ENCODE peak calls at places on chromosomes 13 and 19, in eight cellular contexts. One of them, this sample, is unnamed. For H3K36me3 and H3K4me1, the result is how much of the 10 kb centered on the place peaks cover.

GRCh38 chr13:91417660-91418325 is 19.4 kb downstream of the GPC5 start:
- DNase-seq in thoracic aorta: no peak
- DNase-seq in Panc1: no peak
- DNase-seq in naive thymus-derived CD4-positive, alpha-beta T cell: no peak
- DNase-seq in stomach: no peak
- DNase-seq in adrenal gland: no peak
- DNase-seq in Peyer's patch: no peak
- DNase-seq in astrocyte: no peak
- DNase-seq in this sample: no peak

GRCh38 chr19:9149976-9150375 is 9.8 kb downstream of the ZNF317 start:
- DNase-seq in thoracic aorta: no peak
- DNase-seq in stomach: no peak
- DNase-seq in adrenal gland: no peak
- DNase-seq in naive thymus-derived CD4-positive, alpha-beta T cell: no peak
- DNase-seq in astrocyte: no peak
- DNase-seq in Panc1: no peak
- DNase-seq in Peyer's patch: no peak
- DNase-seq in this sample: no peak

GRCh38 chr13:75792526-75793187 is 156.5 kb downstream of the LMO7 start:
- DNase-seq in naive thymus-derived CD4-positive, alpha-beta T cell: no peak
- DNase-seq in Peyer's patch: no peak
- DNase-seq in adrenal gland: no peak
- DNase-seq in Panc1: no peak
- DNase-seq in stomach: no peak
- DNase-seq in thoracic aorta: no peak
- DNase-seq in astrocyte: peak
- DNase-seq in this sample: no peak

GRCh38 chr19:35608250-35608649 is 4.3 kb upstream of the HAUS5 start:
- DNase-seq in adrenal gland: no peak
- DNase-seq in Peyer's patch: no peak
- DNase-seq in thoracic aorta: no peak
- DNase-seq in naive thymus-derived CD4-positive, alpha-beta T cell: no peak
- DNase-seq in stomach: no peak
- DNase-seq in astrocyte: no peak
- DNase-seq in Panc1: no peak
- DNase-seq in this sample: no peak

GRCh38 chr19:46371371-46371901 is 24.5 kb downstream of the PPP5C start:
- DNase-seq in astrocyte: no peak
- DNase-seq in Peyer's patch: no peak
- DNase-seq in Panc1: no peak
- DNase-seq in naive thymus-derived CD4-positive, alpha-beta T cell: no peak
- DNase-seq in thoracic aorta: no peak
- DNase-seq in stomach: no peak
- DNase-seq in adrenal gland: no peak
- DNase-seq in this sample: no peak

GRCh38 chr19:48302600-48302959 is 22.8 kb upstream of the EMP3 start:
- DNase-seq in Peyer's patch: no peak
- DNase-seq in thoracic aorta: no peak
- DNase-seq in Panc1: no peak
- DNase-seq in astrocyte: no peak
- DNase-seq in adrenal gland: no peak
- DNase-seq in naive thymus-derived CD4-positive, alpha-beta T cell: no peak
- DNase-seq in stomach: no peak
- DNase-seq in this sample: no peak

GRCh38 chr19:27652281-27652680 is 1560.7 kb downstream of the UQCRFS1 start:
- DNase-seq in astrocyte: no peak
- DNase-seq in Peyer's patch: no peak
- DNase-seq in naive thymus-derived CD4-positive, alpha-beta T cell: no peak
- DNase-seq in thoracic aorta: no peak
- DNase-seq in stomach: peak
- DNase-seq in adrenal gland: no peak
- DNase-seq in Panc1: no peak
- DNase-seq in this sample: no peak

GRCh38 chr19:5305163-5305562 is 35.4 kb downstream of the PTPRS start:
- DNase-seq in Panc1: no peak
- DNase-seq in naive thymus-derived CD4-positive, alpha-beta T cell: no peak
- DNase-seq in stomach: no peak
- DNase-seq in Peyer's patch: no peak
- DNase-seq in thoracic aorta: no peak
- DNase-seq in adrenal gland: no peak
- DNase-seq in astrocyte: no peak
- DNase-seq in this sample: no peak

GRCh38 chr19:49847731-49848696 is 2.9 kb upstream of the PTOV1 start:
- DNase-seq in adrenal gland: no peak
- DNase-seq in astrocyte: peak
- DNase-seq in Peyer's patch: no peak
- DNase-seq in Panc1: no peak
- DNase-seq in naive thymus-derived CD4-positive, alpha-beta T cell: no peak
- DNase-seq in stomach: no peak
- DNase-seq in thoracic aorta: no peak
- DNase-seq in this sample: no peak

GRCh38 chr19:46478356-46478986 is 7.1 kb upstream of the PNMA8A start:
- DNase-seq in Peyer's patch: no peak
- DNase-seq in stomach: no peak
- DNase-seq in astrocyte: peak
- DNase-seq in naive thymus-derived CD4-positive, alpha-beta T cell: no peak
- DNase-seq in thoracic aorta: no peak
- DNase-seq in adrenal gland: no peak
- DNase-seq in Panc1: no peak
- DNase-seq in this sample: no peak

GRCh38 chr13:74388626-74389025 is 254.4 kb upstream of the KLF12 start:
- DNase-seq in adrenal gland: no peak
- DNase-seq in naive thymus-derived CD4-positive, alpha-beta T cell: no peak
- DNase-seq in astrocyte: no peak
- DNase-seq in stomach: no peak
- DNase-seq in Peyer's patch: no peak
- DNase-seq in Panc1: no peak
- DNase-seq in thoracic aorta: no peak
- DNase-seq in this sample: no peak

GRCh38 chr19:43362179-43362578 is 8.7 kb downstream of the CD177 start:
- DNase-seq in adrenal gland: no peak
- DNase-seq in Peyer's patch: no peak
- DNase-seq in astrocyte: peak
- DNase-seq in thoracic aorta: no peak
- DNase-seq in Panc1: no peak
- DNase-seq in naive thymus-derived CD4-positive, alpha-beta T cell: no peak
- DNase-seq in stomach: no peak
- DNase-seq in this sample: no peak

DNA sequence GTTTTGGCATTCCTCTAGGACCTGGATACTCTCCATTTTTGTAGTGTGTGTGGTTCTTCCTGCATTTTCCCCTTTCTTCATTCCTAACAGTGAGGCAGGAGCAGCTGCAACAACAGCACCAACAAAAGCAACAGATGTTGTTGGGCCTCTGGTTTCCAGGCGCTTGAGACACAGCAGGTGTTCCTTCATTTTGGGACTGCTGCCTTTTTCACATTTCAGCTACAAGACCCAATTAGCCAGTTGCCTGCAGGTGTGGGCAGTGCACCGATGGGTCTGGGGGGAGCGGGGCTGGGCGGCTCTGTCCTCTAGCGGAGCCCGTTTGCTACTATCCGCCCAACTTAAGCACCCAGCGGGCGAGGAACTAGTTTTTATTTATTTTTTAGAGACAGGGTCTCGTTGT is 26.0 kb downstream of the ELF1 start:
- DNase-seq in astrocyte: peak
- DNase-seq in stomach: no peak
- DNase-seq in thoracic aorta: no peak
- DNase-seq in Peyer's patch: no peak
- DNase-seq in adrenal gland: no peak
- DNase-seq in Panc1: no peak
- DNase-seq in naive thymus-derived CD4-positive, alpha-beta T cell: no peak
- DNase-seq in this sample: no peak
- H3K27ac ChIP-seq in astrocyte: no peak
- H3K27ac ChIP-seq in stomach: peak
- H3K27ac ChIP-seq in thoracic aorta: no peak
- H3K27ac ChIP-seq in Peyer's patch: peak
- H3K27ac ChIP-seq in adrenal gland: no peak
- H3K27ac ChIP-seq in Panc1: no peak
- H3K27ac ChIP-seq in naive thymus-derived CD4-positive, alpha-beta T cell: peak
- H3K27ac ChIP-seq in this sample: peak

GRCh38 chr19:1647664-1648155 is 4.7 kb downstream of the TCF3 start:
- DNase-seq in thoracic aorta: no peak
- DNase-seq in astrocyte: no peak
- DNase-seq in adrenal gland: no peak
- DNase-seq in Panc1: no peak
- DNase-seq in Peyer's patch: peak
- DNase-seq in stomach: no peak
- DNase-seq in naive thymus-derived CD4-positive, alpha-beta T cell: no peak
- DNase-seq in this sample: no peak

GRCh38 chr19:1645299-1645698 is 7.1 kb downstream of the TCF3 start:
- DNase-seq in astrocyte: no peak
- DNase-seq in thoracic aorta: no peak
- DNase-seq in naive thymus-derived CD4-positive, alpha-beta T cell: no peak
- DNase-seq in adrenal gland: no peak
- DNase-seq in Peyer's patch: no peak
- DNase-seq in Panc1: no peak
- DNase-seq in stomach: no peak
- DNase-seq in this sample: no peak

GRCh38 chr19:1646149-1646930 is 6.1 kb downstream of the TCF3 start:
- DNase-seq in stomach: no peak
- DNase-seq in adrenal gland: no peak
- DNase-seq in naive thymus-derived CD4-positive, alpha-beta T cell: no peak
- DNase-seq in Peyer's patch: no peak
- DNase-seq in Panc1: no peak
- DNase-seq in thoracic aorta: no peak
- DNase-seq in astrocyte: no peak
- DNase-seq in this sample: no peak

GRCh38 chr19:1648156-1648925 is 4.1 kb downstream of the TCF3 start:
- DNase-seq in stomach: no peak
- DNase-seq in Panc1: no peak
- DNase-seq in thoracic aorta: no peak
- DNase-seq in astrocyte: no peak
- DNase-seq in adrenal gland: no peak
- DNase-seq in Peyer's patch: peak
- DNase-seq in naive thymus-derived CD4-positive, alpha-beta T cell: no peak
- DNase-seq in this sample: no peak

GRCh38 chr19:1646931-1647663 is 5.3 kb downstream of the TCF3 start:
- DNase-seq in naive thymus-derived CD4-positive, alpha-beta T cell: no peak
- DNase-seq in Peyer's patch: peak
- DNase-seq in stomach: no peak
- DNase-seq in astrocyte: no peak
- DNase-seq in adrenal gland: no peak
- DNase-seq in thoracic aorta: no peak
- DNase-seq in Panc1: no peak
- DNase-seq in this sample: no peak
- H3K36me3 ChIP-seq in naive thymus-derived CD4-positive, alpha-beta T cell: under half
- H3K36me3 ChIP-seq in Peyer's patch: under half
- H3K36me3 ChIP-seq in stomach: half or more
- H3K36me3 ChIP-seq in astrocyte: under half
- H3K36me3 ChIP-seq in adrenal gland: under half
- H3K36me3 ChIP-seq in thoracic aorta: under half
- H3K36me3 ChIP-seq in Panc1: under half
- H3K36me3 ChIP-seq in this sample: under half

GRCh38 chr19:18636183-18636968 is 452 bp upstream of the KLHL26 start:
- DNase-seq in astrocyte: peak
- DNase-seq in naive thymus-derived CD4-positive, alpha-beta T cell: peak
- DNase-seq in stomach: peak
- DNase-seq in thoracic aorta: peak
- DNase-seq in adrenal gland: peak
- DNase-seq in Peyer's patch: peak
- DNase-seq in Panc1: peak
- DNase-seq in this sample: peak

GRCh38 chr19:18636969-18637629 is at the start of gene KLHL26:
- DNase-seq in Panc1: no peak
- DNase-seq in Peyer's patch: no peak
- DNase-seq in stomach: no peak
- DNase-seq in thoracic aorta: no peak
- DNase-seq in astrocyte: no peak
- DNase-seq in naive thymus-derived CD4-positive, alpha-beta T cell: no peak
- DNase-seq in adrenal gland: no peak
- DNase-seq in this sample: no peak

GRCh38 chr19:18637644-18638630 is 1.1 kb downstream of the KLHL26 start:
- DNase-seq in astrocyte: no peak
- DNase-seq in adrenal gland: no peak
- DNase-seq in naive thymus-derived CD4-positive, alpha-beta T cell: no peak
- DNase-seq in Peyer's patch: no peak
- DNase-seq in stomach: peak
- DNase-seq in Panc1: no peak
- DNase-seq in thoracic aorta: no peak
- DNase-seq in this sample: peak

GRCh38 chr19:18635831-18636182 is 1.0 kb upstream of the KLHL26 start:
- DNase-seq in naive thymus-derived CD4-positive, alpha-beta T cell: no peak
- DNase-seq in astrocyte: no peak
- DNase-seq in Panc1: no peak
- DNase-seq in Peyer's patch: no peak
- DNase-seq in adrenal gland: no peak
- DNase-seq in thoracic aorta: no peak
- DNase-seq in stomach: no peak
- DNase-seq in this sample: no peak

DNA sequence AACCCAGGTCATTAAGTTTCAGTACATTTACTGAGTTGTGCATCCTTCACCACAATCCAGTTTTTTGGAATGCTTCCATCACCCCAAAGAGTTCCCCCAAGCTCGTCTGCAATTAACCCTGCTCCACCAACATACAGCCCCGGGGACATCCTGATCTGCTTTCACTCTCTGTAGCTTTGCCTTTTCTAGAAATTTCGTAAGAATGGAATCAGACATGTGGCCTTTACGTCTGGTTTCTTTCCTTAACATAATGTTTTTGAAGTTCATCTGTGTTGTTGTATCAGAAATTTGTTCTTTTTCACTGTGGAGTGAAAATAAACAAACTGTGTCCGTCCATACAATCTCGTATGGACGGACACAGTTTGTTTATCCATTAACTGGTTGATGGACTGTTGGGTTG is 2.9 kb downstream of the KLHL26 start:
- DNase-seq in naive thymus-derived CD4-positive, alpha-beta T cell: no peak
- DNase-seq in Panc1: no peak
- DNase-seq in stomach: no peak
- DNase-seq in Peyer's patch: no peak
- DNase-seq in adrenal gland: no peak
- DNase-seq in astrocyte: no peak
- DNase-seq in thoracic aorta: no peak
- DNase-seq in this sample: no peak
- H3K4me1 ChIP-seq in naive thymus-derived CD4-positive, alpha-beta T cell: under half
- H3K4me1 ChIP-seq in Panc1: under half
- H3K4me1 ChIP-seq in stomach: under half
- H3K4me1 ChIP-seq in Peyer's patch: under half
- H3K4me1 ChIP-seq in adrenal gland: under half
- H3K4me1 ChIP-seq in astrocyte: under half
- H3K4me1 ChIP-seq in thoracic aorta: under half
- H3K4me1 ChIP-seq in this sample: under half

DNA sequence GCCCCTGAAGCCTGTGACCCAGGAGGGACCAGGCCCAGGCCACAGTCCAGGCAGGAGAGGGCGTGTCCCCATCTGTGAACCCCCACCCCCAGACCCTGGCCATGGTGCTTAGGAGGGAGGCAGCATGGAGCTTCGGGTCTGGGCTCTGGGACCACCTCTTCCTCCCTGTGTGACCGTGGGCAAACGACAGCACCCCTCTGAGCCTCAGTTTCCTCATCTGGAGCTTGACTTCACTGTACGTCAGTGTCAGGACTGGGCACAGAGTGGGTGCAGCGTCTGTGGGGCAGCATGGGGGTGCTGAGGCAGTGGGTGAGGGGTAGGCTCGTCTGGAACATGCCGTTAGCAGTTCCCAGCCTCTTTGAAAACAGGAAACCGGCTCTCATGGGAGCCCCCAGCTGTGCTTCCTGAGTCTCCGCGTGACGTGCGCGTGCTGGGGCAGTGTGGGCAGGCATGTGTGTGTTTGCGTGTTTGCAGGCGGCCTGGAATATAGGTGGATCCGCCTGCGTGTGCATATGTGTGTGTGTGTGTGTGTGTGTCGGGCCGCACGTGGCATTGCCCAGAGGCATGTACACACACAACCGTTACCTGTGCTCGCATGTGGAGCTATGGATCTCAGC is 15.7 kb downstream of the ARRDC2 start:
- DNase-seq in adrenal gland: peak
- DNase-seq in Peyer's patch: peak
- DNase-seq in thoracic aorta: no peak
- DNase-seq in stomach: peak
- DNase-seq in naive thymus-derived CD4-positive, alpha-beta T cell: peak
- DNase-seq in Panc1: no peak
- DNase-seq in astrocyte: no peak
- DNase-seq in this sample: peak
- H3K27ac ChIP-seq in adrenal gland: peak
- H3K27ac ChIP-seq in Peyer's patch: peak
- H3K27ac ChIP-seq in thoracic aorta: peak
- H3K27ac ChIP-seq in stomach: peak
- H3K27ac ChIP-seq in naive thymus-derived CD4-positive, alpha-beta T cell: peak
- H3K27ac ChIP-seq in Panc1: peak
- H3K27ac ChIP-seq in astrocyte: no peak
- H3K27ac ChIP-seq in this sample: peak